ENCODE peak calls at places on chromosomes 16 and 17, in five cellular contexts. One of them, this sample, is unnamed.

GRCh38 chr17:1438593-1439083 is 17.4 kb downstream of the CRK start:
- DNase-seq in body of pancreas: no peak
- DNase-seq in lower lobe of right lung: no peak
- DNase-seq in adipocyte: peak; percentile 68
- DNase-seq in mucosa of descending colon: no peak
- DNase-seq in this sample: no peak

GRCh38 chr16:1144476-1145382 is 8.2 kb upstream of the CACNA1H start:
- DNase-seq in body of pancreas: peak; percentile 35
- DNase-seq in adipocyte: no peak
- DNase-seq in lower lobe of right lung: no peak
- DNase-seq in mucosa of descending colon: no peak
- DNase-seq in this sample: no peak

GRCh38 chr17:17713839-17714238 is 32.6 kb downstream of the RAI1 start:
- DNase-seq in adipocyte: peak; percentile 58
- DNase-seq in body of pancreas: peak; percentile 46
- DNase-seq in mucosa of descending colon: no peak
- DNase-seq in lower lobe of right lung: peak; percentile 66
- DNase-seq in this sample: no peak

GRCh38 chr16:88530858-88531203 is 39.4 kb upstream of the ZC3H18 start:
- DNase-seq in adipocyte: no peak
- DNase-seq in mucosa of descending colon: no peak
- DNase-seq in body of pancreas: no peak
- DNase-seq in lower lobe of right lung: no peak
- DNase-seq in this sample: no peak

GRCh38 chr17:12395733-12396354 is 269.8 kb upstream of the MYOCD start:
- DNase-seq in mucosa of descending colon: peak; percentile 40
- DNase-seq in lower lobe of right lung: no peak
- DNase-seq in body of pancreas: peak; percentile 23
- DNase-seq in adipocyte: peak; percentile 24
- DNase-seq in this sample: no peak

GRCh38 chr16:84159006-84159405 is 13.9 kb downstream of the DNAAF1 start:
- DNase-seq in mucosa of descending colon: no peak
- DNase-seq in body of pancreas: no peak
- DNase-seq in lower lobe of right lung: no peak
- DNase-seq in adipocyte: no peak
- DNase-seq in this sample: no peak

GRCh38 chr16:10619271-10619849 is 39.0 kb upstream of the EMP2 start:
- DNase-seq in mucosa of descending colon: peak; percentile 92
- DNase-seq in lower lobe of right lung: peak; percentile 83
- DNase-seq in body of pancreas: peak; percentile 70
- DNase-seq in adipocyte: no peak
- DNase-seq in this sample: no peak

GRCh38 chr17:68054296-68054900 is 18.9 kb downstream of the KPNA2 start:
- DNase-seq in adipocyte: peak; percentile 71
- DNase-seq in lower lobe of right lung: no peak
- DNase-seq in mucosa of descending colon: no peak
- DNase-seq in body of pancreas: no peak
- DNase-seq in this sample: no peak

GRCh38 chr17:83137523-83137922 is 58.1 kb downstream of the METRNL start:
- DNase-seq in lower lobe of right lung: peak; percentile 14
- DNase-seq in mucosa of descending colon: no peak
- DNase-seq in adipocyte: no peak
- DNase-seq in body of pancreas: no peak
- DNase-seq in this sample: no peak

GRCh38 chr17:51166987-51167931 is 1.0 kb downstream of the NME2 start:
- DNase-seq in adipocyte: peak; percentile 82
- DNase-seq in mucosa of descending colon: peak; percentile 63
- DNase-seq in body of pancreas: peak; percentile 65
- DNase-seq in lower lobe of right lung: no peak
- DNase-seq in this sample: peak; percentile 84

GRCh38 chr17:51161541-51161940 is 4.7 kb upstream of the NME2 start:
- DNase-seq in lower lobe of right lung: no peak
- DNase-seq in body of pancreas: no peak
- DNase-seq in adipocyte: no peak
- DNase-seq in mucosa of descending colon: no peak
- DNase-seq in this sample: no peak

GRCh38 chr17:51166198-51166986 is at the start of gene NME2:
- DNase-seq in mucosa of descending colon: peak; percentile 96
- DNase-seq in adipocyte: peak; percentile 95
- DNase-seq in body of pancreas: peak; percentile 92
- DNase-seq in lower lobe of right lung: peak; percentile 94
- DNase-seq in this sample: peak; percentile 92

GRCh38 chr17:51165680-51166197 is 472 bp upstream of the NME2 start:
- DNase-seq in mucosa of descending colon: peak; percentile 48
- DNase-seq in adipocyte: no peak
- DNase-seq in lower lobe of right lung: no peak
- DNase-seq in body of pancreas: no peak
- DNase-seq in this sample: peak; percentile 86

DNA sequence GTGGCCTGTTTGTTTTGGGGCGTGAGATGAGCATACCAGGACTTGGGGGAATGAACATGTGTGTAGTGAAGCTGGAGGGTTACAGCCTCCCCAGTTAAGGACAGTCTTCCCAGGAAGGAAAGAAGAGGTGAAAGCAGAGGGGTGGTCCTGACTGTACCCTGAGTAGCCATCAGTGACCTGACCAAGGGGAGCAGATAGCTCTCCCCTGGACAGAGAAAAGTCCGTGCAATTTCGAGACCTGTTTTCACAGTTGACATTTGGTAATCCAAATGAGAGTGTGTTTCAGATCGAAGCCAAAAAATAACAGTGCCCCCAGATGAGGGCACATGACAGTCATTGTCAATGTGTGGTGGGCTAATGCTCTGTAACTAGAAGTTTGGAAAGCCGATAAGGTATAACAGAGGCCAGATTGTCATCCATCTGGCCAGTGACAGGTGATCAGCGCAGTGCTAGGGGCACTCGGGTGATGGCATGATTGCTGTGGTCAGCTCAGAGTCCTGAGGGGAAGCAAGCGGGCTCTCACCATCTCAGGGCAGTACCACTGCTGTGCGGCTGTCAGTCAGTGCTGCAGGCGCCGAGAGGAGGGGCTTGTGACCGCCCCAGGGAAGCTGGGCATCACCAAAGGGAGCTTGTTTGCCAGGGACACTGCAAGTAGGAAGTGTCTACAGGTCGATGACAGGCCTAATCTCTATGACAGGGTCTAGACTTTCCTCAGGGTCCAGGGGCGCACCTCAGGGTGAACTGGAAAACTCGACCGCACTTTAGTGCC is 1.1 kb upstream of the NME2 start:
- DNase-seq in mucosa of descending colon: no peak
- DNase-seq in lower lobe of right lung: no peak
- DNase-seq in adipocyte: no peak
- DNase-seq in body of pancreas: peak; percentile 15
- DNase-seq in this sample: no peak
- H3K4me3 ChIP-seq in mucosa of descending colon: no peak overlapping the region
- H3K4me3 ChIP-seq in lower lobe of right lung: peak overlapping the region; percentile 88
- H3K4me3 ChIP-seq in adipocyte: peak overlapping the region; percentile 94
- H3K4me3 ChIP-seq in body of pancreas: no peak overlapping the region
- H3K4me3 ChIP-seq in this sample: peak overlapping the region; percentile 87

DNA sequence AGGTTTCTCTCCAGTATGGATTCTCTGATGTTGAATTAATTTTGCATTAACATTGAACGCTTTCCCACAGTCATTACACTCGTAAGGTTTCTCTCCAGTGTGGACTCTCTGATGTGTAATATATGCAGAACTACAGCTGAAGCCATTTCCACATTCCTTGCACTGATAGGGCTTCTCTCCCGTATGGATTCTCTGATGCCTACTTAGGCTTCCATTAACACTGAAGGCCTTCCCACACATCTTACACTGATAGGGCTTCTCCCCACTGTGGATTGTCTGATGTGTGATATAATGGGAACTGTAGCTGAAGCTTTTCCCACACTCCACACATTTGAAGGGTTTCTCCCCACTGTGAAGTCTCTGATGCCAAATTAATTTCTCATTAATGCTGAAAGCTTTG is 7.2 kb upstream of the TLE7 start:
- DNase-seq in body of pancreas: no peak
- DNase-seq in mucosa of descending colon: no peak
- DNase-seq in lower lobe of right lung: no peak
- DNase-seq in adipocyte: peak; percentile 5
- DNase-seq in this sample: no peak
- H3K9me3 ChIP-seq in body of pancreas: peaks cover 4% of the 10 kb centered on the region
- H3K9me3 ChIP-seq in mucosa of descending colon: peaks cover 97% of the 10 kb centered on the region
- H3K9me3 ChIP-seq in lower lobe of right lung: peaks cover 83% of the 10 kb centered on the region
- H3K9me3 ChIP-seq in adipocyte: peaks cover 96% of the 10 kb centered on the region
- H3K9me3 ChIP-seq in this sample: peaks cover 57% of the 10 kb centered on the region

GRCh38 chr16:50251375-50252081 is 14.8 kb upstream of the ADCY7 start:
- DNase-seq in adipocyte: peak; percentile 75
- DNase-seq in lower lobe of right lung: no peak
- DNase-seq in body of pancreas: no peak
- DNase-seq in mucosa of descending colon: no peak
- DNase-seq in this sample: no peak
- H3K4me3 ChIP-seq in adipocyte: no peak overlapping the region
- H3K4me3 ChIP-seq in lower lobe of right lung: no peak overlapping the region
- H3K4me3 ChIP-seq in body of pancreas: no peak overlapping the region
- H3K4me3 ChIP-seq in mucosa of descending colon: no peak overlapping the region
- H3K4me3 ChIP-seq in this sample: no peak overlapping the region

GRCh38 chr17:71446635-71447034 is 674.2 kb upstream of the SOX9 start:
- DNase-seq in body of pancreas: no peak
- DNase-seq in lower lobe of right lung: no peak
- DNase-seq in adipocyte: no peak
- DNase-seq in mucosa of descending colon: no peak
- DNase-seq in this sample: no peak
- H3K9me3 ChIP-seq in body of pancreas: no peaks in the 10 kb centered on the region
- H3K9me3 ChIP-seq in lower lobe of right lung: no peaks in the 10 kb centered on the region
- H3K9me3 ChIP-seq in adipocyte: no peaks in the 10 kb centered on the region
- H3K9me3 ChIP-seq in mucosa of descending colon: no peaks in the 10 kb centered on the region
- H3K9me3 ChIP-seq in this sample: no peaks in the 10 kb centered on the region

DNA sequence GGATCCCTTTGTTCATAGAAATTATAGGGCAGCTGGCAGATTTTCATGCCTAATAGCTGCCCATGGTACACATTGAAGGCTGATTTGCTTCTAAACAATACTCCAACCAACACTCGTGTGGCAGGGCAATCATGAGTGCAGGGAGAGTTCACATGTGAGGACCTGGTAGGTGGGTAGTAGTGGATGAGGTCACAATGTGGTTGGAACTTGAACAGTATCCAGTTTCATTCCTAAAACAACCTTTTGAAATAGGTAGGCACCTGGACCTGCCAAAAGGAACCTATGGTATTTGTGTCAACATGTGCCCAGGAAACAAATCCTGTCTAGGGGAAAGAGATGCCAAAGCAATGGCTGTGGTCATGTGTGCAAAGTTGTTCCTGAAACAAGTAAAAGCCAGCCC is 32.8 kb downstream of the CCL4 start:
- DNase-seq in mucosa of descending colon: no peak
- DNase-seq in lower lobe of right lung: no peak
- DNase-seq in body of pancreas: no peak
- DNase-seq in adipocyte: no peak
- DNase-seq in this sample: no peak
- H3K4me3 ChIP-seq in mucosa of descending colon: no peak overlapping the region
- H3K4me3 ChIP-seq in lower lobe of right lung: no peak overlapping the region
- H3K4me3 ChIP-seq in body of pancreas: no peak overlapping the region
- H3K4me3 ChIP-seq in adipocyte: no peak overlapping the region
- H3K4me3 ChIP-seq in this sample: no peak overlapping the region

GRCh38 chr16:35751191-35751941 is 2292.0 kb downstream of the TP53TG3F start:
- DNase-seq in mucosa of descending colon: no peak
- DNase-seq in adipocyte: no peak
- DNase-seq in lower lobe of right lung: peak; percentile 43
- DNase-seq in body of pancreas: no peak
- DNase-seq in this sample: peak; percentile 91

GRCh38 chr16:35748621-35749252 is 2289.3 kb downstream of the TP53TG3F start:
- DNase-seq in lower lobe of right lung: no peak
- DNase-seq in adipocyte: no peak
- DNase-seq in mucosa of descending colon: no peak
- DNase-seq in body of pancreas: no peak
- DNase-seq in this sample: peak; percentile 82

GRCh38 chr16:35750701-35751104 is 2291.3 kb downstream of the TP53TG3F start:
- DNase-seq in body of pancreas: no peak
- DNase-seq in adipocyte: no peak
- DNase-seq in lower lobe of right lung: no peak
- DNase-seq in mucosa of descending colon: no peak
- DNase-seq in this sample: peak; percentile 81

GRCh38 chr16:35749253-35750141 is 2290.1 kb downstream of the TP53TG3F start:
- DNase-seq in adipocyte: no peak
- DNase-seq in lower lobe of right lung: peak; percentile 29
- DNase-seq in mucosa of descending colon: no peak
- DNase-seq in body of pancreas: no peak
- DNase-seq in this sample: peak; percentile 65

DNA sequence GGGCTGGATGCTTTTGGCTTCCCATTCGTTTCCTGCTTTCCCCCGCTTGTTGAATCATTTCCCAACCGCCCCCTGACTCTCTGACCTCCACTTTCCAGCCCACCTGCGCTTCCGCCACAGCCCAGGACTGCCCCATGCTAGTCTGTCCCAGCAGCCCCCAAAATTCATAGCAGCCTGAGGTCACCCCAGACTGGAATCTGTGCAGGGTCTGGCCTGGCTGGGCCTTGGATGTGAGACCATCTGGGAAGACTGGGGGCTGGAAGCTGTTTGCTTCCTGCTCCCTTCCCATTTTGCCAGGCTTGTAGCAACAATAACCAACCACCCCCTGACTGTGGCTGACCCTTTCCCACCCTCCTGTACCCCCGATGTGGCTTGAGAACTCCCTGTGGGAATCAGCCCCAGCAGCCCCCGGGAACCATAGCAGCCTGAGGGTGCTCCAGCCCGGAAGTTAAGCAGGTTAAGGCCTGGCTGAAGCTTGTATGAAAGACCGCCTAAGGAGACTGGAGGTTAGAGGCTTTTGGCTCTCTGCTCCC is 2290.8 kb downstream of the TP53TG3F start:
- DNase-seq in mucosa of descending colon: no peak
- DNase-seq in adipocyte: no peak
- DNase-seq in body of pancreas: no peak
- DNase-seq in lower lobe of right lung: no peak
- DNase-seq in this sample: peak; percentile 90
- H3K9me3 ChIP-seq in mucosa of descending colon: peaks cover 97% of the 10 kb centered on the region
- H3K9me3 ChIP-seq in adipocyte: no peaks in the 10 kb centered on the region
- H3K9me3 ChIP-seq in body of pancreas: no peaks in the 10 kb centered on the region
- H3K9me3 ChIP-seq in lower lobe of right lung: peaks cover 3% of the 10 kb centered on the region
- H3K9me3 ChIP-seq in this sample: no peaks in the 10 kb centered on the region

DNA sequence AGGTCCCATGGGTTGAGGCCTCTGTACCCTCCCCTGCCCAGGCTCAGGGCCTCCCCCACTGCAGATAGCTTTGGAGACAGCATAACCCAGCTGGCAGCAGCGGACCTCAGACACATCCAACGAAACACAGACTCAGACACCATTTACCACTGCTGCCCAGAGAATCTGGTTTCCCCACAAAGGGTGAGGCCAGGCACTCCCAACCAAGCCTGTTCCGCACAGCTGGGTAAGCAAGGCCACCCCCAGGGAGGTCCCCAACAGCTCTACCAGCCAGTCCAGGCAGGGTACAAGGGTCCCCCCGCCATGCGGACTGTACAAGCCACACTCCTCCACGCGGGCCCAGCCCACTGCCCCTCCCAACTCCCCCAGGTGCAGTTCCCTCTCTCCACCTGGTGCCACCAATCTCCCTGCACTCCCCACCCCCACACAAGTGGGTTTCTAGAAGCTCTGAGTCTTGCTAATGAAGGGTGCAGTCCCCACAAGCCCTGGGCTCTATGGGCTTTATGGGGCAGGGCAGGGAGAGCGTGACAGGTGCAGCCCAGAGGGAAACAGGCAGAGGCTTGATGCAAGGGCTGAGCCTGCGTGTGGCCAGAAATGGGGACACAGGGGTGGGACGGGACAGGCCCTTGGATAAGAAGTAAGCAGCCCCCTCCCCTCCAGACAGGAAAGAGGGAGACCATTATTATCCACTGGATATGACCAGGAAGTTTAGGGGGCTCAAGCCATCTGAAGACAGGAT is 8.8 kb downstream of the RHBDF2 start:
- DNase-seq in lower lobe of right lung: peak; percentile 67
- DNase-seq in body of pancreas: no peak
- DNase-seq in mucosa of descending colon: peak; percentile 70
- DNase-seq in adipocyte: no peak
- DNase-seq in this sample: no peak
- H3K4me3 ChIP-seq in lower lobe of right lung: peak overlapping the region; percentile 34
- H3K4me3 ChIP-seq in body of pancreas: no peak overlapping the region
- H3K4me3 ChIP-seq in mucosa of descending colon: no peak overlapping the region
- H3K4me3 ChIP-seq in adipocyte: peak overlapping the region; percentile 4
- H3K4me3 ChIP-seq in this sample: peak overlapping the region; percentile 10

This sample was measured in vagina.